ENCODE peak calls at places on chromosomes 5 and 9, in four cellular contexts. S is endothelial cell, I is upper lobe of left lung, M is GM10248. G is an unnamed sample.

GRCh38 chr5:139271201-139272027 is 22.1 kb upstream of the MATR3 start:
- DNase-seq in S (no peak), M (no peak), I (no peak), G (no peak)

GRCh38 chr9:14866200-14866749 is 44.0 kb downstream of the FREM1 start:
- DNase-seq in M (no peak), I (no peak), S (no peak), G (no peak)

GRCh38 chr5:134136221-134136631 is 21.7 kb downstream of the TCF7 start:
- DNase-seq in S (no peak), I (no peak), M (no peak), G (no peak)

GRCh38 chr5:66974256-66974655 is 222.3 kb downstream of the CD180 start:
- DNase-seq in I (no peak), M (no peak), S (no peak), G (no peak)

GRCh38 chr5:140855772-140856674 is at the start of gene PCDHA10:
- DNase-seq in S (no peak), M (no peak), I (peak), G (no peak)

GRCh38 chr9:10479172-10479571 is 133.6 kb downstream of the PTPRD start:
- DNase-seq in S (no peak), M (no peak), I (no peak), G (no peak)

GRCh38 chr5:72441861-72442540 is 65.2 kb downstream of the ZNF366 start:
- DNase-seq in S (no peak), I (no peak), M (no peak), G (no peak)

GRCh38 chr5:178839319-178839704 is 20.4 kb upstream of the ZNF354B start:
- DNase-seq in S (peak), M (no peak), I (no peak), G (peak)

GRCh38 chr5:42089705-42090104 is 164.6 kb downstream of the FBXO4 start:
- DNase-seq in I (no peak), S (no peak), M (no peak), G (no peak)

GRCh38 chr9:109422641-109423040 is 75.5 kb downstream of the PTPN3 start:
- DNase-seq in I (no peak), S (no peak), M (peak), G (no peak)

GRCh38 chr9:72886386-72886785 is 66.5 kb downstream of the ALDH1A1 start:
- DNase-seq in M (no peak), I (no peak), S (no peak), G (no peak)

GRCh38 chr5:33968133-33969005 is 16.1 kb downstream of the SLC45A2 start:
- DNase-seq in I (no peak), M (no peak), S (no peak), G (no peak)

GRCh38 chr9:11757408-11757807 is 935.8 kb upstream of the TYRP1 start:
- DNase-seq in I (no peak), M (no peak), S (no peak), G (no peak)

GRCh38 chr9:93684161-93684765 is 107.9 kb downstream of the PHF2 start:
- DNase-seq in M (no peak), I (no peak), S (no peak), G (no peak)

GRCh38 chr9:126501383-126502331 is 112.1 kb upstream of the LMX1B start:
- DNase-seq in M (no peak), S (no peak), I (no peak), G (no peak)

GRCh38 chr5:180378412-180379344 is 25.5 kb upstream of the GFPT2 start:
- DNase-seq in M (no peak), I (no peak), S (no peak), G (no peak)

GRCh38 chr9:126682928-126683697 is 69.4 kb downstream of the LMX1B start:
- DNase-seq in I (peak), S (no peak), M (no peak), G (no peak)

GRCh38 chr5:73440262-73440661 is 8.3 kb downstream of the FOXD1 start:
- DNase-seq in I (no peak), S (no peak), M (no peak), G (no peak)

GRCh38 chr9:109488791-109489492 is 9.2 kb downstream of the PTPN3 start:
- DNase-seq in I (no peak), S (no peak), M (no peak), G (no peak)

GRCh38 chr9:89000973-89001916 is 10.0 kb downstream of the S1PR3 start:
- DNase-seq in S (peak), M (peak), I (peak), G (peak)

GRCh38 chr9:31137151-31137849 is 1247.1 kb upstream of the ACO1 start:
- DNase-seq in M (no peak), S (no peak), I (no peak), G (no peak)

GRCh38 chr5:168916266-168916665 is 337.1 kb upstream of the PANK3 start:
- DNase-seq in S (no peak), M (no peak), I (peak), G (no peak)

GRCh38 chr9:109213300-109214121 is 46.5 kb upstream of the FRRS1L start:
- DNase-seq in I (no peak), S (no peak), M (no peak), G (no peak)

GRCh38 chr5:525164-525761 is 1.0 kb upstream of the SLC9A3 start:
- DNase-seq in I (peak), S (no peak), M (no peak), G (no peak)

GRCh38 chr9:93522736-93523135 is 53.6 kb upstream of the PHF2 start:
- DNase-seq in S (no peak), I (no peak), M (no peak), G (no peak)

GRCh38 chr5:163631846-163632245 is 126.4 kb downstream of the MAT2B start:
- DNase-seq in S (no peak), I (no peak), M (no peak), G (no peak)

GRCh38 chr5:97297063-97297715 is 114.1 kb upstream of the RIOK2 start:
- DNase-seq in M (peak), I (no peak), S (peak), G (no peak)

GRCh38 chr5:22521521-22521920 is 331.6 kb downstream of the CDH12 start:
- DNase-seq in M (no peak), I (no peak), S (no peak), G (no peak)

GRCh38 chr5:162068412-162068811 is 839 bp downstream of the GABRG2 start:
- DNase-seq in I (peak), M (peak), S (peak), G (no peak)

GRCh38 chr5:60260658-60261057 is 367.1 kb upstream of the PDE4D start:
- DNase-seq in M (no peak), S (no peak), I (no peak), G (no peak)

GRCh38 chr9:99820330-99821186 is 1.1 kb upstream of the NR4A3 start:
- DNase-seq in M (peak), S (no peak), I (peak), G (peak)

GRCh38 chr9:77514886-77515711 is 133.0 kb downstream of the GNA14 start:
- DNase-seq in M (no peak), I (no peak), S (peak), G (no peak)
- TF ChIP-seq CTCF in M (no peak), I (no peak), S (no peak), G (no peak)

DNA sequence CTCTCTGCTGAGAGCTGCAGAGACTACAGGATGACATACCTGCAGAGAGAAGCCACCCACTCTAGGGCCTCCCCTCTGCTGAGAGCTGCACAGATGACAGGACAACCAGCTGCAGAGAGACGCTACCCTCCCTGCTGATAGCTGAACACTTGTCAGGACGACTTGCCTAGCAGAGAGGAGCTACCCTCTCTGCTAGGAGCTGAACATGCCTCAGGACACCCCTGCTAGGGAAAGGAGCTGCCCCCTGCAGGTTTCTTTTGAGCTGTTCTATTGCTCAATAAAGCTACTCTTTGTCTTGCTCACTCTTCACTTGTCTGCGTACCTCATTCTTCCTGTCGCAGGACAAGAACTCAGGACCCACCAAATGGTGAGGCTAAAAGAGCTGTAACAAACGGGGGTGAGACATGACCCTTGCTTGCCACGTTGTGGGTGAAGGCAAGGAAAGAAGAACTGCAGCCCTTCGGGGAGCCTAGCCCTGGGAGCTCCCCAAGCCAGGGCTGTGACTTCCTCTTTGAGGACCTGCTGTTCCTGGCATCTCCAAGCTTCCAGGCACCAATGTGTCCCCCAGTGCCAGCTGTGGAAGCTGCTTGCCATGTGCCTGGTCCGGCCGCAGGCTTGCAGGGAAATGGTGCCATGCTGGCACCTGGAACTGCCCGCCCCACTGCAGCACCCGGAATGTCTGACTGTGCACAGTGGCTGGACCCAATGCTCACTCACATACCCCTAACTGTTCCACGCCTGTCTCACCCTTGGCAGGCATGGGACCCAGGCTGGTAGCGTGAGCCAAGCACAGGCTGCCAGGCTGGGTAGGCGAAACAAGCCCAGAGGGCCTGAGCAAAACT is 5.1 kb upstream of the TESK1 start:
- DNase-seq in M (no peak), I (peak), S (no peak), G (no peak)
- TF ChIP-seq CTCF in M (peak), I (no peak), S (no peak), G (no peak)

GRCh38 chr9:83920469-83920941 is 727 bp downstream of the KIF27 start:
- DNase-seq in M (peak), I (no peak), S (no peak), G (no peak)
- TF ChIP-seq CTCF in M (peak), I (no peak), S (no peak), G (no peak)

GRCh38 chr5:27682600-27682999 is 644.2 kb upstream of the CDH9 start:
- DNase-seq in S (no peak), M (no peak), I (no peak), G (no peak)
- TF ChIP-seq CTCF in S (peak), M (no peak), I (no peak), G (no peak)

DNA sequence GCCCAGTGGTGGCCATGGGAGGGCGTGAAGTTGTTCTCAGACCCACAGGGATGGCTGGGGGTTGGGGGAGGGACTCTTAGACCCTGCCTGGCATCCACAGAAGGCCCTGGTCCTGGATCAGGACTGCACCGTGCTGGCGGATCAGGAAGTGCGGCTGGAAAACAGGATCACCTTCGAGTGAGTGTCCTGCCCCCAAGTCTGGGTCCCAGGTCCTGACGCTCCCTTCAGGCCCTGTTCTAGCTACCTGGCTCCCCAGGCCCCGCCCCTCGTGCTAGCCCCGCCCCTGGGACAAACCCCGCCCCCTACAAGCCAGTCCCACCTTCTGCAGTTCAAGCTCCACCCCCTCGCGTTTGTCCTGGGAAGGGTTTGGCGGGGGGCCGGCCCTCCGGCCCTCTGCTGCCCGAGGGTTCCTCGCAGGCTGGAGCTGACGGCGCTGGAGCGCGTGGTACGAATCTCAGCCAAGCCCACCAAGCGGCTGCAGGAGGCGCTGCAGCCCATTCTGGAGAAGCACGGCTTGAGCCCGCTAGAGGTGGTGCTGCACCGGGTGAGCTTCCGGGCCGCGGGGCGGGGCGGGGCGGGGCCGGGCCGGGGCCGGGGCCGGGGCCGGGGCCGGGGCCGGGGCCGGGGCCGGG is 12.9 kb downstream of the RGS14 start:
- DNase-seq in M (peak), I (peak), S (peak), G (no peak)
- TF ChIP-seq CTCF in M (peak), I (peak), S (peak), G (no peak)

GRCh38 chr9:108139900-108140299 is 650.3 kb upstream of the KLF4 start:
- DNase-seq in M (no peak), S (no peak), I (no peak), G (no peak)

GRCh38 chr9:108142142-108142503 is 652.6 kb upstream of the KLF4 start:
- DNase-seq in I (no peak), M (no peak), S (no peak), G (no peak)

GRCh38 chr9:108142504-108143201 is 653.1 kb upstream of the KLF4 start:
- DNase-seq in M (no peak), I (no peak), S (peak), G (no peak)
- TF ChIP-seq CTCF in M (no peak), I (no peak), S (no peak), G (no peak)

G was measured in natural killer cell.